ENCODE peak calls at places on chromosomes 13 and 19, in seven cellular contexts. One of them, this sample, is unnamed.

GRCh38 chr13:30972888-30973377 is 40.5 kb downstream of the TEX26 start:
- DNase-seq in GM12865: no peak
- DNase-seq in heart left ventricle: no peak
- DNase-seq in GM10248: no peak
- DNase-seq in mesothelial cell of epicardium: no peak
- DNase-seq in adrenal gland: no peak
- DNase-seq in nephron progenitor cell: no peak
- DNase-seq in this sample: no peak

GRCh38 chr19:5170329-5170745 is 170.3 kb downstream of the PTPRS start:
- DNase-seq in GM10248: no peak
- DNase-seq in GM12865: peak
- DNase-seq in adrenal gland: no peak
- DNase-seq in heart left ventricle: no peak
- DNase-seq in mesothelial cell of epicardium: no peak
- DNase-seq in nephron progenitor cell: peak
- DNase-seq in this sample: peak

GRCh38 chr13:102774210-102774560 is 599 bp upstream of the TEX30 start:
- DNase-seq in GM12865: no peak
- DNase-seq in nephron progenitor cell: no peak
- DNase-seq in heart left ventricle: no peak
- DNase-seq in adrenal gland: no peak
- DNase-seq in GM10248: peak
- DNase-seq in mesothelial cell of epicardium: no peak
- DNase-seq in this sample: no peak

GRCh38 chr19:40813182-40813581 is 14.2 kb downstream of the EGLN2 start:
- DNase-seq in heart left ventricle: no peak
- DNase-seq in GM10248: no peak
- DNase-seq in GM12865: no peak
- DNase-seq in mesothelial cell of epicardium: no peak
- DNase-seq in nephron progenitor cell: no peak
- DNase-seq in adrenal gland: no peak
- DNase-seq in this sample: no peak

GRCh38 chr13:49759503-49759902 is 33.0 kb downstream of the KPNA3 start:
- DNase-seq in nephron progenitor cell: no peak
- DNase-seq in GM12865: peak
- DNase-seq in heart left ventricle: no peak
- DNase-seq in mesothelial cell of epicardium: no peak
- DNase-seq in GM10248: no peak
- DNase-seq in adrenal gland: no peak
- DNase-seq in this sample: no peak

GRCh38 chr13:113211774-113212173 is 2.4 kb downstream of the CUL4A start:
- DNase-seq in adrenal gland: no peak
- DNase-seq in mesothelial cell of epicardium: no peak
- DNase-seq in heart left ventricle: no peak
- DNase-seq in GM10248: no peak
- DNase-seq in GM12865: no peak
- DNase-seq in nephron progenitor cell: peak
- DNase-seq in this sample: no peak

GRCh38 chr13:21048901-21049655 is 12.3 kb downstream of the LATS2 start:
- DNase-seq in adrenal gland: no peak
- DNase-seq in mesothelial cell of epicardium: no peak
- DNase-seq in GM12865: no peak
- DNase-seq in GM10248: no peak
- DNase-seq in heart left ventricle: no peak
- DNase-seq in nephron progenitor cell: no peak
- DNase-seq in this sample: no peak

GRCh38 chr19:492091-492531 is 4.2 kb upstream of the MADCAM1 start:
- DNase-seq in mesothelial cell of epicardium: no peak
- DNase-seq in adrenal gland: no peak
- DNase-seq in nephron progenitor cell: peak
- DNase-seq in GM10248: no peak
- DNase-seq in GM12865: no peak
- DNase-seq in heart left ventricle: no peak
- DNase-seq in this sample: no peak

GRCh38 chr19:40217027-40217810 is 965 bp downstream of the TTC9B start:
- DNase-seq in mesothelial cell of epicardium: no peak
- DNase-seq in nephron progenitor cell: peak
- DNase-seq in heart left ventricle: no peak
- DNase-seq in adrenal gland: no peak
- DNase-seq in GM12865: peak
- DNase-seq in GM10248: no peak
- DNase-seq in this sample: peak

GRCh38 chr19:46821512-46822359 is 28.9 kb downstream of the AP2S1 start:
- DNase-seq in adrenal gland: no peak
- DNase-seq in nephron progenitor cell: no peak
- DNase-seq in GM10248: peak
- DNase-seq in mesothelial cell of epicardium: no peak
- DNase-seq in heart left ventricle: no peak
- DNase-seq in GM12865: peak
- DNase-seq in this sample: no peak

GRCh38 chr13:44142911-44143665 is 230.5 kb upstream of the SERP2 start:
- DNase-seq in mesothelial cell of epicardium: no peak
- DNase-seq in GM10248: no peak
- DNase-seq in nephron progenitor cell: no peak
- DNase-seq in heart left ventricle: no peak
- DNase-seq in GM12865: no peak
- DNase-seq in adrenal gland: no peak
- DNase-seq in this sample: no peak

GRCh38 chr19:28292822-28293500 is 920.0 kb downstream of the UQCRFS1 start:
- DNase-seq in GM10248: no peak
- DNase-seq in mesothelial cell of epicardium: no peak
- DNase-seq in GM12865: no peak
- DNase-seq in heart left ventricle: no peak
- DNase-seq in nephron progenitor cell: no peak
- DNase-seq in adrenal gland: no peak
- DNase-seq in this sample: no peak

GRCh38 chr13:45393941-45394570 is 24.1 kb downstream of the SLC25A30 start:
- DNase-seq in mesothelial cell of epicardium: no peak
- DNase-seq in adrenal gland: no peak
- DNase-seq in heart left ventricle: peak
- DNase-seq in GM10248: peak
- DNase-seq in nephron progenitor cell: peak
- DNase-seq in GM12865: peak
- DNase-seq in this sample: peak

GRCh38 chr13:48304132-48304876 is 753 bp downstream of the RB1 start:
- DNase-seq in adrenal gland: no peak
- DNase-seq in GM12865: peak
- DNase-seq in nephron progenitor cell: peak
- DNase-seq in mesothelial cell of epicardium: no peak
- DNase-seq in heart left ventricle: peak
- DNase-seq in GM10248: peak
- DNase-seq in this sample: no peak

GRCh38 chr19:13838943-13839192 is 38.1 kb upstream of the NANOS3 start:
- DNase-seq in heart left ventricle: peak
- DNase-seq in adrenal gland: no peak
- DNase-seq in GM10248: no peak
- DNase-seq in GM12865: no peak
- DNase-seq in mesothelial cell of epicardium: no peak
- DNase-seq in nephron progenitor cell: no peak
- DNase-seq in this sample: no peak

GRCh38 chr13:66312312-66313087 is 917.6 kb downstream of the PCDH9 start:
- DNase-seq in mesothelial cell of epicardium: no peak
- DNase-seq in nephron progenitor cell: no peak
- DNase-seq in heart left ventricle: no peak
- DNase-seq in adrenal gland: no peak
- DNase-seq in GM10248: no peak
- DNase-seq in GM12865: no peak
- DNase-seq in this sample: no peak

GRCh38 chr13:99975626-99976025 is 4.1 kb upstream of the ZIC5 start:
- DNase-seq in GM12865: no peak
- DNase-seq in heart left ventricle: no peak
- DNase-seq in mesothelial cell of epicardium: no peak
- DNase-seq in GM10248: no peak
- DNase-seq in adrenal gland: no peak
- DNase-seq in nephron progenitor cell: no peak
- DNase-seq in this sample: no peak

GRCh38 chr19:3433805-3434540 is 46.4 kb downstream of the SMIM24 start:
- DNase-seq in GM10248: no peak
- DNase-seq in heart left ventricle: no peak
- DNase-seq in mesothelial cell of epicardium: no peak
- DNase-seq in GM12865: no peak
- DNase-seq in adrenal gland: no peak
- DNase-seq in nephron progenitor cell: no peak
- DNase-seq in this sample: no peak

GRCh38 chr13:64529874-64530485 is 2700.2 kb downstream of the PCDH9 start:
- DNase-seq in mesothelial cell of epicardium: no peak
- DNase-seq in heart left ventricle: no peak
- DNase-seq in nephron progenitor cell: peak
- DNase-seq in GM10248: peak
- DNase-seq in GM12865: peak
- DNase-seq in adrenal gland: no peak
- DNase-seq in this sample: no peak

GRCh38 chr13:43267916-43268315 is 244.5 kb downstream of the DNAJC15 start:
- DNase-seq in nephron progenitor cell: no peak
- DNase-seq in mesothelial cell of epicardium: no peak
- DNase-seq in heart left ventricle: no peak
- DNase-seq in GM12865: peak
- DNase-seq in adrenal gland: no peak
- DNase-seq in GM10248: no peak
- DNase-seq in this sample: no peak

GRCh38 chr19:16627194-16627927 is 643 bp downstream of the MED26 start:
- DNase-seq in heart left ventricle: peak
- DNase-seq in GM12865: no peak
- DNase-seq in nephron progenitor cell: peak
- DNase-seq in adrenal gland: peak
- DNase-seq in GM10248: no peak
- DNase-seq in mesothelial cell of epicardium: no peak
- DNase-seq in this sample: no peak

GRCh38 chr19:46287585-46287984 is 9.3 kb upstream of the HIF3A start:
- DNase-seq in mesothelial cell of epicardium: no peak
- DNase-seq in GM12865: no peak
- DNase-seq in adrenal gland: no peak
- DNase-seq in nephron progenitor cell: no peak
- DNase-seq in GM10248: no peak
- DNase-seq in heart left ventricle: no peak
- DNase-seq in this sample: no peak

GRCh38 chr13:19665427-19665859 is 32.0 kb downstream of the MPHOSPH8 start:
- DNase-seq in nephron progenitor cell: no peak
- DNase-seq in GM12865: no peak
- DNase-seq in heart left ventricle: no peak
- DNase-seq in adrenal gland: no peak
- DNase-seq in GM10248: no peak
- DNase-seq in mesothelial cell of epicardium: no peak
- DNase-seq in this sample: no peak
- TF ChIP-seq CTCF in nephron progenitor cell: no peak
- TF ChIP-seq CTCF in GM12865: no peak
- TF ChIP-seq CTCF in heart left ventricle: no peak
- TF ChIP-seq CTCF in adrenal gland: no peak
- TF ChIP-seq CTCF in GM10248: no peak
- TF ChIP-seq CTCF in mesothelial cell of epicardium: no peak
- TF ChIP-seq CTCF in this sample: no peak

GRCh38 chr19:18496167-18496979 is 25.5 kb downstream of the ELL start:
- DNase-seq in nephron progenitor cell: no peak
- DNase-seq in GM12865: peak
- DNase-seq in mesothelial cell of epicardium: no peak
- DNase-seq in heart left ventricle: no peak
- DNase-seq in adrenal gland: no peak
- DNase-seq in GM10248: peak
- DNase-seq in this sample: no peak
- TF ChIP-seq CTCF in nephron progenitor cell: no peak
- TF ChIP-seq CTCF in GM12865: no peak
- TF ChIP-seq CTCF in mesothelial cell of epicardium: no peak
- TF ChIP-seq CTCF in heart left ventricle: no peak
- TF ChIP-seq CTCF in adrenal gland: no peak
- TF ChIP-seq CTCF in GM10248: no peak
- TF ChIP-seq CTCF in this sample: no peak

DNA sequence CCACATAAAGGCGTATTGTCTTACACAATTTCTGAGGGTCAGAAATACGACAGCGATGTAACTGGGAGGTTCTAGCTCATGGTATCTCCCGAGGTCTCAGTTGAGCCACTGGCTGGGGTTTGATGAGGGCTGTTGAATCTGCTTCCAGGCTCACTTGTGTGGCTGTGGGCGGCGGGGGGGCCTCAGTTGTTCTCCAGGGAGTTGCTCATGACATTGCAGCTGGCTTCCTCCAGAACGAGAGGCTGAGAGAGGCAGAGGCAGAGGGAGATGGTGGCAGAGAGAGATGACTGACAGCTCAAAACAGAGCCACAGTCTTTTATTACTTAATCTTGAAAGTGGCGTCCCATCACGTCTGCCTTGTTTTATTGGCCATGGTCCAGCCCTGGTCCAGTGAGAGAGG is 6.2 kb upstream of the NLRP5 start:
- DNase-seq in nephron progenitor cell: no peak
- DNase-seq in adrenal gland: no peak
- DNase-seq in mesothelial cell of epicardium: no peak
- DNase-seq in GM10248: no peak
- DNase-seq in heart left ventricle: no peak
- DNase-seq in GM12865: no peak
- DNase-seq in this sample: no peak
- TF ChIP-seq CTCF in nephron progenitor cell: no peak
- TF ChIP-seq CTCF in adrenal gland: no peak
- TF ChIP-seq CTCF in mesothelial cell of epicardium: no peak
- TF ChIP-seq CTCF in GM10248: no peak
- TF ChIP-seq CTCF in heart left ventricle: no peak
- TF ChIP-seq CTCF in GM12865: no peak
- TF ChIP-seq CTCF in this sample: no peak

GRCh38 chr13:110743687-110744086 is 30.2 kb downstream of the ING1 start:
- DNase-seq in mesothelial cell of epicardium: no peak
- DNase-seq in adrenal gland: no peak
- DNase-seq in GM12865: no peak
- DNase-seq in nephron progenitor cell: no peak
- DNase-seq in heart left ventricle: no peak
- DNase-seq in GM10248: no peak
- DNase-seq in this sample: no peak
- TF ChIP-seq CTCF in mesothelial cell of epicardium: no peak
- TF ChIP-seq CTCF in adrenal gland: no peak
- TF ChIP-seq CTCF in GM12865: no peak
- TF ChIP-seq CTCF in nephron progenitor cell: no peak
- TF ChIP-seq CTCF in heart left ventricle: no peak
- TF ChIP-seq CTCF in GM10248: no peak
- TF ChIP-seq CTCF in this sample: no peak

GRCh38 chr19:42206871-42207755 is 10.4 kb downstream of the DEDD2 start:
- DNase-seq in GM10248: no peak
- DNase-seq in mesothelial cell of epicardium: no peak
- DNase-seq in nephron progenitor cell: no peak
- DNase-seq in heart left ventricle: no peak
- DNase-seq in adrenal gland: no peak
- DNase-seq in GM12865: no peak
- DNase-seq in this sample: no peak
- TF ChIP-seq CTCF in GM10248: no peak
- TF ChIP-seq CTCF in mesothelial cell of epicardium: no peak
- TF ChIP-seq CTCF in nephron progenitor cell: no peak
- TF ChIP-seq CTCF in heart left ventricle: no peak
- TF ChIP-seq CTCF in adrenal gland: no peak
- TF ChIP-seq CTCF in GM12865: no peak
- TF ChIP-seq CTCF in this sample: no peak

DNA sequence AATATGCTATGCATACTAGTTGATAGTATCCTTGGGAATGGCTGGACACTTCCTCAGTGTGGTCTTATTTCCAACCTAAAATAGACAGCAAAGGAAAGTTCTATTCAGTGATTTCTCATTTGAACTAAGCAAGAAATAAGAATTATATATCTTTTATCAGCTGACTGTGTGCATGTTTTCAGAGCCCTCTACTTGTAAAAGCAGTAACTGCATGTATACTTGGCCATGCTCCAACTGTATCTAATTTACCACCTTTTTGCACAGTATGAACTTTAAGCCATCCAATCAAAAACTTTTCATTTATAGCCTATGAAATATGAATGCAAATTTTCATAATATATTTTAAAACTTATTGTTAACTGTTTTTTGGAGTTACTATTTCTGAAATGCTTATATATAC is 136.4 kb upstream of the PCDH9 start:
- DNase-seq in mesothelial cell of epicardium: no peak
- DNase-seq in heart left ventricle: no peak
- DNase-seq in nephron progenitor cell: no peak
- DNase-seq in GM10248: no peak
- DNase-seq in GM12865: no peak
- DNase-seq in adrenal gland: no peak
- DNase-seq in this sample: no peak
- TF ChIP-seq CTCF in mesothelial cell of epicardium: no peak
- TF ChIP-seq CTCF in heart left ventricle: no peak
- TF ChIP-seq CTCF in nephron progenitor cell: no peak
- TF ChIP-seq CTCF in GM10248: no peak
- TF ChIP-seq CTCF in GM12865: no peak
- TF ChIP-seq CTCF in adrenal gland: no peak
- TF ChIP-seq CTCF in this sample: peak